ENCODE peak calls at places on chromosomes 7 and 10, in four cellular contexts. B is left lung, A is transverse colon, E is NT2/D1. P is an unnamed sample.

GRCh38 chr7:122550545-122550944 is 148.4 kb downstream of the RNF133 start:
- DNase-seq in B (no peak), A (no peak), E (no peak), P (no peak)

GRCh38 chr10:58590924-58591323 is 78.3 kb downstream of the BICC1 start:
- DNase-seq in B (no peak), A (no peak), E (no peak), P (no peak)

GRCh38 chr10:124866812-124867211 is 65.2 kb downstream of the ABRAXAS2 start:
- DNase-seq in B (no peak), A (no peak), E (no peak), P (no peak)

GRCh38 chr10:91843083-91843482 is 44.9 kb downstream of the TNKS2 start:
- DNase-seq in B (no peak), A (no peak), E (no peak), P (no peak)

GRCh38 chr7:127832592-127832991 is 180.6 kb downstream of the SND1 start:
- DNase-seq in B (no peak), A (no peak), E (no peak), P (no peak)

GRCh38 chr10:130558778-130559177 is 422.6 kb downstream of the GLRX3 start:
- DNase-seq in B (no peak), A (no peak), E (no peak), P (no peak)

GRCh38 chr7:158110034-158110590 is 477.5 kb downstream of the PTPRN2 start:
- DNase-seq in B (no peak), A (no peak), E (no peak), P (no peak)

GRCh38 chr10:73126343-73126742 is 16.1 kb downstream of the NUDT13 start:
- DNase-seq in B (no peak), A (no peak), E (no peak), P (no peak)

GRCh38 chr7:135774284-135774683 is 25.7 kb upstream of the FAM180A start:
- DNase-seq in B (no peak), A (peak; percentile 20), E (no peak), P (no peak)

GRCh38 chr7:21193895-21194294 is 234.0 kb upstream of the SP4 start:
- DNase-seq in B (no peak), A (no peak), E (no peak), P (no peak)

GRCh38 chr10:126240483-126240882 is 147.8 kb downstream of the ADAM12 start:
- DNase-seq in B (no peak), A (no peak), E (no peak), P (no peak)

GRCh38 chr7:37673523-37673922 is 10.0 kb upstream of the GPR141 start:
- DNase-seq in B (no peak), A (no peak), E (no peak), P (no peak)
- H3K4me1 ChIP-seq in B (peaks cover 47% of the 10 kb centered on the region), A (no peaks in the 10 kb centered on the region), E (no peaks in the 10 kb centered on the region), P (no peaks in the 10 kb centered on the region)

DNA sequence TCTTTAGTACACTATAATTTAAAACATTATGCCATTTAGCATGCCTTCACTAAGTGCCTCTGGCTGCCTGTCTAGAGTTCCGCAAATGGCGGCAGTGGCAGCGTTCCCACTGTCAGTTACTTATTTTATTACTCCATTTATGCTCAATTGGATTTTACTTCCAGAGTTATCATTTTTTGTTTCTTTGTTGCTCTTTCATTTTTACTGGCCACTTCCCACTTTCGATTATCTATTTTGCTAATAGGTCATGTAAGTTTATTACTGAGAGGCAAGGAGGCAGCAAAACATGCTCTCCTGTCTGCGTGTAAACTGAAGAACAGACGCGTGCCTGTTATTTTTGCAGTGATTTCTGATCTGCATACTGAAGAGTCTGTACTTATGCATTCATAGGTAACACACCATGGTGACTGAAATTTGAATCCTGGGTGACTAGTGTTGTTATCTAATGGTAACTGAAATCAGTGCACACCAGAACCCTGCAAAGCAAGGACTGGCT is 23.1 kb downstream of the KDM7A start:
- DNase-seq in B (no peak), A (no peak), E (no peak), P (no peak)
- H3K4me1 ChIP-seq in B (peaks cover 8% of the 10 kb centered on the region), A (peaks cover 15% of the 10 kb centered on the region), E (no peaks in the 10 kb centered on the region), P (no peaks in the 10 kb centered on the region)

GRCh38 chr10:71728218-71728737 is 8.7 kb upstream of the C10orf105 start:
- DNase-seq in B (no peak), A (peak; percentile 55), E (no peak), P (no peak)

GRCh38 chr10:71725998-71726672 is 6.6 kb upstream of the C10orf105 start:
- DNase-seq in B (no peak), A (peak; percentile 48), E (peak; percentile 27), P (no peak)

GRCh38 chr10:71727429-71728217 is 8.0 kb upstream of the C10orf105 start:
- DNase-seq in B (peak; percentile 74), A (peak; percentile 89), E (no peak), P (peak; percentile 91)

GRCh38 chr10:71725249-71725648 is 5.7 kb upstream of the C10orf105 start:
- DNase-seq in B (no peak), A (no peak), E (no peak), P (no peak)

DNA sequence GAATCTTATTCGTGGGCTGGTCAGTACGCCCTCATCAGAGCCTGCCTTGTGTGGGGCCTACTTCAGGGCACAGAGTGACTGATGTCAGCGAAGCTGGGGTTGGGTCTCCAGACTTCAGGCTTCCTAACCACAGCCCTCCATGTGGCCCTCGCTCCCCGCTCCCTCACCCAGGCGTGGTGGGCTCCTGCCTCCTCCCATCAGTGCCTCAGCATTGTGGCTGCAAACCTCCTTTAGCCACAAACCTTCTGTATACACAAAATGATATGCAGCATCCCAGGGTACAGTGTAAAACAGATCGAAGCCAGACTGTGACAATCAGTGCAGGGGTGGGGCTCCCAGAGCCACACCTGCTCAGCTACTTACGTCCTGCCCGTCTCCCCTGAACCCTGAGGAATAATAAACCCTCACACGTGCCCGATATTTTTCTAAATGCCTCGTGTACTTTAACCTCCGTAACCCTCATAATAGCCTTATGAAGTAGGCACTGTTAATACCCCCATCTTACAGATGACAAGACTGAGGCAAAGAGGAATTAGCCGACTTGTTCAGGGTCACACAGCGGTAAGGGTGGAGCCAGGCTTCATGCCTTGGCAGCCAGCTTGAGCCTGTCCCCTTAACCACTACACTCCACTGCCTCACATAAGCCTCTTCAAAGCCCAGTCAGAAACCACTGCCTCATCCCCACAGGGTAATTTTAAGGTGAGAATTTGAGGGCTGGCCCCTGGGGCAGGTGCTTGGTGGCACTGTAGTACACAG is 7.3 kb upstream of the C10orf105 start:
- DNase-seq in B (no peak), A (peak; percentile 44), E (no peak), P (no peak)
- H3K4me1 ChIP-seq in B (peaks cover 65% of the 10 kb centered on the region), A (peaks cover 43% of the 10 kb centered on the region), E (peaks cover 9% of the 10 kb centered on the region), P (peaks cover 45% of the 10 kb centered on the region)

GRCh38 chr10:102651455-102652169 is 7.3 kb downstream of the TRIM8 start:
- DNase-seq in B (no peak), A (no peak), E (no peak), P (no peak)
- H3K4me1 ChIP-seq in B (peaks cover 97% of the 10 kb centered on the region), A (peaks cover 57% of the 10 kb centered on the region), E (peaks cover 22% of the 10 kb centered on the region), P (peaks cover 52% of the 10 kb centered on the region)

DNA sequence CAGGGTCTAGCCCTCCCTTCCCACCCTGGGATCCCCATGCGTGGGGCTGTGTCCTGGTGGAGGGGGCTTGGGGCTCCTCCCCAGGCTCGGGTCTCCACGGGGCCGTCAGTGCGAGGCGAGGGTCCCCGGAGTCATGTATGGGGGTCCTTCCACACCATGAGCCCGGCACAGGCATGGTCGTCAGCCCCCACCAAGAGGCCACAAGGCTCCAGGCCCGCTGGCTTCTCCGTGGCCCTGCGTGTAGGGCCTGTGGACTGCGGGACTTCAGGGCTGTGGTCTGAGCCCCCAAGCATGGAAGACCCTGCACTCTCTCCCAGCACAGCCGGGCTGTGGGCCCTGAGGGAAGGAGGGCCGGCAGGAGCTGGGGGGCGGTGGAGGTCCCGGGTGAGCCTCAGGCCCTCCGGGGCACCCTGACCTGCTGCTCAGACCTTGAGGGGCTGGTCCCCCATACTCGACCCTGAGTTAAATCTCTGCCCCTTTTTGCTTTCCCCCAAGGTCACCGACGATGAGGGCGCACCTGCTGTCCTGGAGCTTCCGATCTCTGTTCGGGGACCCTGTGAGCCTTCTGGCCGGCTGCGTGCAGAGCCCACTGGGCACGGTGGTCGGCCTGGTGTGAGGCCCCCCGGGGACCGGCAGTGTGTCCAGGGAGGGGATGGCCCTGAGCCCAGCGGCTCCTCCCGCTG is 19.7 kb downstream of the PWWP2B start:
- DNase-seq in B (no peak), A (no peak), E (no peak), P (peak; percentile 57)
- H3K4me1 ChIP-seq in B (peaks cover 82% of the 10 kb centered on the region), A (peaks cover 73% of the 10 kb centered on the region), E (peaks cover 25% of the 10 kb centered on the region), P (peaks cover 77% of the 10 kb centered on the region)

GRCh38 chr7:96792115-96792514 is 82.5 kb upstream of the SEM1 start:
- DNase-seq in B (no peak), A (no peak), E (no peak), P (no peak)
- H3K4me1 ChIP-seq in B (no peaks in the 10 kb centered on the region), A (no peaks in the 10 kb centered on the region), E (no peaks in the 10 kb centered on the region), P (no peaks in the 10 kb centered on the region)

DNA sequence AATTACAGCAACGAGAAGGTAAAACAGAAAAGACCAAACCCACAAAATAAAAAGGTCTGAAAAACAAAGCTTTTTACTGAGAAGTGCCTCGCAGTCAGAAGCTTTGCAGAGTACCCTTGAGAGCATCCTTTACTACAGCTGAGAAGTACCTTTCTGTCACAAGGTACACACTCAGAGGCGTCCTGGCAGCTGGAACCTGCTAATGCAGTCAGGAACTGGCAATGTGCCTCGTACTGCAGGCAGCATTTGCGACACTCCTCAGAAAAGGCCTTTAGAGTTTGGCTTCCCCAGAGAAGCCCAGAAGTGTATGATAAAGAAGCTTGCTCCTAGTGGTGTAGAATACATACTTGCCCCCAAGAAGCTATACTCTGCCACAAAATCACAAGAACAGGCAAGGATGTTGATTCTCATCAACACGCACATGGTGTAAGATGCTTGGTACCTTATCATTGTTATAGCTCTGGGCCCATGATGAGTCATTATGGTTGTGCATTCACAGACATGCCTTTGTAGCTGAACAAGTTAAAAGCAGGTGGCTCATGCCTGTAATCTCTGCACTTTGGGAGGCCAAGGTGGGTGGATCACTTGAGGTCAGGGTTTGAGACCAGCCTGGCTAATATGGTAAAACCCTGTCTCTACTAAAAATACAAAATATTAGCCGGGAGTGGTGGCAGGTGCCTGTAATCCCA is 2.0 kb upstream of the GTPBP4 start:
- DNase-seq in B (peak; percentile 85), A (no peak), E (no peak), P (no peak)
- H3K4me1 ChIP-seq in B (peaks cover 43% of the 10 kb centered on the region), A (peaks cover 16% of the 10 kb centered on the region), E (no peaks in the 10 kb centered on the region), P (peaks cover 15% of the 10 kb centered on the region)

GRCh38 chr10:121525276-121526039 is 72.8 kb downstream of the FGFR2 start:
- DNase-seq in B (no peak), A (peak; percentile 41), E (no peak), P (peak; percentile 50)

GRCh38 chr10:121526040-121526790 is 72.0 kb downstream of the FGFR2 start:
- DNase-seq in B (no peak), A (no peak), E (no peak), P (no peak)

GRCh38 chr10:121530481-121531075 is 67.7 kb downstream of the FGFR2 start:
- DNase-seq in B (no peak), A (no peak), E (no peak), P (no peak)

GRCh38 chr10:121526801-121527221 is 71.4 kb downstream of the FGFR2 start:
- DNase-seq in B (no peak), A (no peak), E (no peak), P (no peak)

DNA sequence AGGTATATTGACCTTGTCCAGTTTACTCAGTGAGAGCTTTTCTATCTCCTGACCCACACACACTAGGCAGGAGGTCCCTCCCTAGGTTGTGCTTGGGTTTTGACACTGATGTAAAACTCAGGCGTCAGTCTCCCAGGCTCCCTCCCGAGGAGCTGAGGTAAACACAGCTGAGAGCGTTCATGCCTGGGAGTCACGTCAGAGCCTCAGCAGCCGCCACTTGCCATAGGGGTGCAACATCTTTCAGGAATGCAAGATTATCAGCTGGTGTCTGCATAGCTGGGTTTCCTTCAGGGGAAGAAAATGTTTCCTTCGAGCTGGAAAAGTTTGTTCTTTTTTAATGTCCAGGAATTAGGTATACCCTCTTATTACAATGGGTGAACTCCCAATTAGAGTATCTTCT is 70.6 kb downstream of the FGFR2 start:
- DNase-seq in B (peak; percentile 40), A (peak; percentile 28), E (no peak), P (no peak)
- H3K4me1 ChIP-seq in B (no peaks in the 10 kb centered on the region), A (peaks cover 32% of the 10 kb centered on the region), E (peaks cover 2% of the 10 kb centered on the region), P (peaks cover 24% of the 10 kb centered on the region)